ENCODE peak calls at places on chromosomes 13 and 19, in six cellular contexts. K is globus pallidus, F is astrocyte of the cerebellum, C is HFFc6, I is AG04450, H is frontal cortex. X is an unnamed sample.

GRCh38 chr19:47324502-47324901 is 7.5 kb upstream of the C5AR2 start:
- DNase-seq in K (peak; percentile 59), C (no peak), I (no peak), H (no peak), F (no peak), X (no peak)

GRCh38 chr13:98825659-98826058 is 73.2 kb upstream of the SLC15A1 start:
- DNase-seq in I (no peak), K (no peak), F (no peak), C (no peak), H (no peak), X (no peak)

GRCh38 chr13:112747256-112747655 is 57.4 kb downstream of the ATP11A start:
- DNase-seq in I (no peak), F (peak; percentile 29), K (peak; percentile 65), H (no peak), C (no peak), X (no peak)

GRCh38 chr13:37491661-37492060 is 106.9 kb downstream of the POSTN start:
- DNase-seq in C (no peak), I (no peak), H (no peak), F (no peak), K (no peak), X (no peak)

GRCh38 chr19:38658462-38659306 is 11.2 kb downstream of the ACTN4 start:
- DNase-seq in K (no peak), F (peak; percentile 100), I (peak; percentile 98), C (peak; percentile 100), H (no peak), X (peak; percentile 98)

GRCh38 chr13:20779405-20779804 is 5.6 kb upstream of the EEF1AKMT1 start:
- DNase-seq in F (no peak), C (no peak), I (no peak), H (no peak), K (no peak), X (no peak)

GRCh38 chr13:21458457-21458815 is 667 bp downstream of the ZDHHC20 start:
- DNase-seq in C (no peak), F (no peak), I (no peak), K (no peak), H (no peak), X (no peak)

GRCh38 chr19:15787611-15788155 is at the start of gene OR10H5:
- DNase-seq in F (no peak), I (no peak), H (no peak), C (no peak), K (no peak), X (no peak)

GRCh38 chr13:29954082-29955043 is 103.9 kb upstream of the UBL3 start:
- DNase-seq in H (no peak), F (no peak), C (no peak), I (no peak), K (no peak), X (no peak)

GRCh38 chr19:16449330-16449961 is 22.3 kb downstream of the EPS15L1 start:
- DNase-seq in I (no peak), H (no peak), C (peak; percentile 9), K (no peak), F (no peak), X (no peak)

GRCh38 chr13:43686557-43686956 is 100.2 kb downstream of the ENOX1 start:
- DNase-seq in K (no peak), C (peak; percentile 87), H (no peak), F (peak; percentile 53), I (peak; percentile 49), X (peak; percentile 83)

GRCh38 chr13:73089216-73089615 is 30.4 kb downstream of the KLF5 start:
- DNase-seq in H (no peak), I (no peak), F (no peak), C (no peak), K (no peak), X (no peak)